ENCODE peak calls at places on chromosomes 5 and 9, in nine cellular contexts. One of them, this sample, is unnamed.

GRCh38 chr5:11903614-11904269 is 504 bp downstream of the CTNND2 start:
- DNase-seq in dermis microvascular lymphatic vessel endothelial cell: no peak
- DNase-seq in NCI-H2081: peak
- DNase-seq in progenitor cell of endocrine pancreas: peak
- DNase-seq in right lobe of liver: no peak
- DNase-seq in retinal pigment epithelial cell: no peak
- DNase-seq in stimulated activated naive CD4-positive, alpha-beta T cell treated with Interleukin-2 at 50 U/mL for 16 hours: no peak
- DNase-seq in mesothelial cell of epicardium: peak
- DNase-seq in posterior vena cava: no peak
- DNase-seq in this sample: no peak

GRCh38 chr5:17228833-17229291 is 11.4 kb downstream of the BASP1 start:
- DNase-seq in NCI-H2081: no peak
- DNase-seq in dermis microvascular lymphatic vessel endothelial cell: no peak
- DNase-seq in right lobe of liver: no peak
- DNase-seq in mesothelial cell of epicardium: no peak
- DNase-seq in stimulated activated naive CD4-positive, alpha-beta T cell treated with Interleukin-2 at 50 U/mL for 16 hours: no peak
- DNase-seq in posterior vena cava: no peak
- DNase-seq in retinal pigment epithelial cell: no peak
- DNase-seq in progenitor cell of endocrine pancreas: no peak
- DNase-seq in this sample: no peak

GRCh38 chr9:124941689-124942561 is 1.0 kb upstream of the GOLGA1 start:
- DNase-seq in mesothelial cell of epicardium: peak
- DNase-seq in posterior vena cava: peak
- DNase-seq in stimulated activated naive CD4-positive, alpha-beta T cell treated with Interleukin-2 at 50 U/mL for 16 hours: peak
- DNase-seq in progenitor cell of endocrine pancreas: no peak
- DNase-seq in NCI-H2081: peak
- DNase-seq in retinal pigment epithelial cell: peak
- DNase-seq in dermis microvascular lymphatic vessel endothelial cell: peak
- DNase-seq in right lobe of liver: peak
- DNase-seq in this sample: peak

GRCh38 chr5:14925326-14925725 is 53.7 kb upstream of the ANKH start:
- DNase-seq in posterior vena cava: no peak
- DNase-seq in mesothelial cell of epicardium: no peak
- DNase-seq in dermis microvascular lymphatic vessel endothelial cell: no peak
- DNase-seq in right lobe of liver: no peak
- DNase-seq in NCI-H2081: no peak
- DNase-seq in progenitor cell of endocrine pancreas: no peak
- DNase-seq in retinal pigment epithelial cell: no peak
- DNase-seq in stimulated activated naive CD4-positive, alpha-beta T cell treated with Interleukin-2 at 50 U/mL for 16 hours: no peak
- DNase-seq in this sample: no peak

GRCh38 chr5:133603711-133604110 is 8.6 kb downstream of the FSTL4 start:
- DNase-seq in retinal pigment epithelial cell: no peak
- DNase-seq in NCI-H2081: no peak
- DNase-seq in stimulated activated naive CD4-positive, alpha-beta T cell treated with Interleukin-2 at 50 U/mL for 16 hours: no peak
- DNase-seq in posterior vena cava: no peak
- DNase-seq in right lobe of liver: no peak
- DNase-seq in mesothelial cell of epicardium: no peak
- DNase-seq in progenitor cell of endocrine pancreas: no peak
- DNase-seq in dermis microvascular lymphatic vessel endothelial cell: no peak
- DNase-seq in this sample: no peak

GRCh38 chr5:150208187-150209015 is 18.5 kb downstream of the SLC6A7 start:
- DNase-seq in stimulated activated naive CD4-positive, alpha-beta T cell treated with Interleukin-2 at 50 U/mL for 16 hours: no peak
- DNase-seq in right lobe of liver: no peak
- DNase-seq in mesothelial cell of epicardium: no peak
- DNase-seq in NCI-H2081: no peak
- DNase-seq in posterior vena cava: no peak
- DNase-seq in dermis microvascular lymphatic vessel endothelial cell: no peak
- DNase-seq in retinal pigment epithelial cell: no peak
- DNase-seq in progenitor cell of endocrine pancreas: no peak
- DNase-seq in this sample: no peak

GRCh38 chr9:138053321-138053868 is 175.8 kb downstream of the CACNA1B start:
- DNase-seq in right lobe of liver: peak
- DNase-seq in dermis microvascular lymphatic vessel endothelial cell: no peak
- DNase-seq in retinal pigment epithelial cell: no peak
- DNase-seq in stimulated activated naive CD4-positive, alpha-beta T cell treated with Interleukin-2 at 50 U/mL for 16 hours: no peak
- DNase-seq in NCI-H2081: no peak
- DNase-seq in posterior vena cava: peak
- DNase-seq in progenitor cell of endocrine pancreas: no peak
- DNase-seq in mesothelial cell of epicardium: peak
- DNase-seq in this sample: no peak

GRCh38 chr9:124126571-124127289 is 115.2 kb downstream of the LHX2 start:
- DNase-seq in NCI-H2081: peak
- DNase-seq in progenitor cell of endocrine pancreas: peak
- DNase-seq in retinal pigment epithelial cell: no peak
- DNase-seq in dermis microvascular lymphatic vessel endothelial cell: peak
- DNase-seq in mesothelial cell of epicardium: peak
- DNase-seq in stimulated activated naive CD4-positive, alpha-beta T cell treated with Interleukin-2 at 50 U/mL for 16 hours: peak
- DNase-seq in posterior vena cava: peak
- DNase-seq in right lobe of liver: peak
- DNase-seq in this sample: peak

GRCh38 chr5:142929602-142930001 is 159.4 kb downstream of the ARHGAP26 start:
- DNase-seq in NCI-H2081: no peak
- DNase-seq in mesothelial cell of epicardium: no peak
- DNase-seq in stimulated activated naive CD4-positive, alpha-beta T cell treated with Interleukin-2 at 50 U/mL for 16 hours: no peak
- DNase-seq in retinal pigment epithelial cell: no peak
- DNase-seq in right lobe of liver: no peak
- DNase-seq in posterior vena cava: no peak
- DNase-seq in progenitor cell of endocrine pancreas: no peak
- DNase-seq in dermis microvascular lymphatic vessel endothelial cell: no peak
- DNase-seq in this sample: peak

GRCh38 chr9:127832248-127832647 is 22.2 kb downstream of the ENG start:
- DNase-seq in NCI-H2081: no peak
- DNase-seq in posterior vena cava: no peak
- DNase-seq in stimulated activated naive CD4-positive, alpha-beta T cell treated with Interleukin-2 at 50 U/mL for 16 hours: no peak
- DNase-seq in retinal pigment epithelial cell: no peak
- DNase-seq in progenitor cell of endocrine pancreas: no peak
- DNase-seq in right lobe of liver: no peak
- DNase-seq in dermis microvascular lymphatic vessel endothelial cell: no peak
- DNase-seq in mesothelial cell of epicardium: no peak
- DNase-seq in this sample: no peak

GRCh38 chr9:110958846-110959245 is 79.4 kb downstream of the LPAR1 start:
- DNase-seq in right lobe of liver: no peak
- DNase-seq in NCI-H2081: no peak
- DNase-seq in dermis microvascular lymphatic vessel endothelial cell: no peak
- DNase-seq in mesothelial cell of epicardium: no peak
- DNase-seq in retinal pigment epithelial cell: no peak
- DNase-seq in stimulated activated naive CD4-positive, alpha-beta T cell treated with Interleukin-2 at 50 U/mL for 16 hours: no peak
- DNase-seq in posterior vena cava: no peak
- DNase-seq in progenitor cell of endocrine pancreas: no peak
- DNase-seq in this sample: no peak

GRCh38 chr5:125848746-125849145 is 574.5 kb upstream of the GRAMD2B start:
- DNase-seq in right lobe of liver: no peak
- DNase-seq in mesothelial cell of epicardium: no peak
- DNase-seq in NCI-H2081: no peak
- DNase-seq in dermis microvascular lymphatic vessel endothelial cell: no peak
- DNase-seq in stimulated activated naive CD4-positive, alpha-beta T cell treated with Interleukin-2 at 50 U/mL for 16 hours: no peak
- DNase-seq in posterior vena cava: no peak
- DNase-seq in progenitor cell of endocrine pancreas: no peak
- DNase-seq in retinal pigment epithelial cell: no peak
- DNase-seq in this sample: no peak

GRCh38 chr5:118553662-118554061 is 434.7 kb downstream of the DTWD2 start:
- DNase-seq in right lobe of liver: no peak
- DNase-seq in progenitor cell of endocrine pancreas: no peak
- DNase-seq in posterior vena cava: peak
- DNase-seq in mesothelial cell of epicardium: no peak
- DNase-seq in retinal pigment epithelial cell: no peak
- DNase-seq in stimulated activated naive CD4-positive, alpha-beta T cell treated with Interleukin-2 at 50 U/mL for 16 hours: no peak
- DNase-seq in NCI-H2081: no peak
- DNase-seq in dermis microvascular lymphatic vessel endothelial cell: no peak
- DNase-seq in this sample: peak

This sample was measured in left cardiac atrium.